ENCODE peak calls at places on chromosomes 13 and 19, in five cellular contexts. R is fibroblast of lung, G is pancreas, Q is right atrium auricular region, O is fibroblast of pulmonary artery. S is an unnamed sample.

GRCh38 chr19:27745978-27746542 is 1466.9 kb downstream of the UQCRFS1 start:
- DNase-seq in R (no peak), G (no peak), Q (peak; percentile 47), O (no peak), S (no peak)

GRCh38 chr13:30409911-30410704 is 12.2 kb upstream of the UBE2L5 start:
- DNase-seq in R (peak; percentile 48), G (no peak), Q (no peak), O (peak; percentile 75), S (peak; percentile 85)

GRCh38 chr19:21028969-21029268 is 8.5 kb downstream of the ZNF430 start:
- DNase-seq in R (no peak), G (no peak), Q (no peak), O (no peak), S (no peak)

GRCh38 chr13:50125556-50126377 is 110.5 kb downstream of the KCNRG start:
- DNase-seq in R (peak; percentile 95), G (peak; percentile 97), Q (peak; percentile 91), O (peak; percentile 90), S (peak; percentile 95)

GRCh38 chr13:49731766-49732165 is 40.5 kb upstream of the EBPL start:
- DNase-seq in R (peak; percentile 85), G (no peak), Q (no peak), O (peak; percentile 66), S (peak; percentile 71)

GRCh38 chr19:48117515-48118330 is 7.1 kb upstream of the PLA2G4C start:
- DNase-seq in R (no peak), G (no peak), Q (no peak), O (no peak), S (no peak)

GRCh38 chr19:29810504-29810871 is 1.3 kb upstream of the CCNE1 start:
- DNase-seq in R (peak; percentile 12), G (no peak), Q (no peak), O (no peak), S (peak; percentile 16)

GRCh38 chr13:103283451-103283820 is 217.2 kb upstream of the SLC10A2 start:
- DNase-seq in R (no peak), G (no peak), Q (no peak), O (no peak), S (no peak)

GRCh38 chr13:80245162-80245733 is 95.7 kb downstream of the SPRY2 start:
- DNase-seq in R (no peak), G (no peak), Q (no peak), O (no peak), S (no peak)

DNA sequence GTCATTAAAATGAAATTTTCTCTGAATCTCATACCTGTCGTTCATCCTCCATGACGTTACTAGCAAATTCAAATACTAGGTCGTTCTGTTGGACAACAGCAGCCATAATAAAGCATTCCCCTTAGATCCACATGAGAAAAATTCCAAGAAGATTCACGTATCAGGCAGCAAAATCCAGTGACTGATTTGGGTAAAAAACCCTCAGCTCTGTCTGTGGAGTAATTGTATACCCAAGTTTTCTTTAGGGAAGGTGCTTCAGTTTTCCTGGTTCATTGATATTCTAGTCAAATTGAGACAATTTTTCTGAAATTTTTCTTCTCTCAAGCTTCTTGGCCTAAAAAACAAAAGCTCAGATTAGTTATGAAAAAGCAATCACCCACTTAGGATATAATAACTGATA is 37.2 kb downstream of the ELF1 start:
- DNase-seq in R (no peak), G (no peak), Q (no peak), O (no peak), S (no peak)
- H3K4me3 ChIP-seq in R (no peak overlapping the region), G (no peak overlapping the region), Q (peak overlapping the region; percentile 35), O (peak overlapping the region; percentile 52), S (no peak overlapping the region)

DNA sequence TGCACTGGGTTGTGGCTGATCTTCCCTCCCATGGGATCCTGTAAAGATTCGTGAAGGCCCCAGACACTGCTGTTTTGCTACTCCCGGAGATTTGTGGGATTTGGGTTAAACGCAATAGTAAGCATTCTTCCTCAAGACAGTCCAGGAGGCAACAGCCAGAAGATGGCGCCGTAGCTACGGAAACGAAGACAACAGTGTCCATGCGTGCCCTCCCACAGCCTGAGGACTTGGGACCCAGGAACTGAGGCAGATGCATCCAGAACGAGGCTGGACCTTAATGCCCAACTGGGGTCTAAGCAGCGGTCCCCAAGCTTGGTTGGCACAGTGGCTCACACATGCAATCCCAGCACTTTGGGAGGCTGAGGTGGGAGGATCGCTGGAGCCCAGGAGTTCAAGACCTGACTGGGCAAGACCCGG is 57.6 kb upstream of the ZNF507 start:
- DNase-seq in R (peak; percentile 77), G (peak; percentile 21), Q (peak; percentile 73), O (peak; percentile 82), S (peak; percentile 70)
- TF ChIP-seq CTCF in R (peak; percentile 63), G (no peak), Q (peak; percentile 59), O (peak; percentile 59), S (peak; percentile 60)

GRCh38 chr19:10095948-10096614 is 6.4 kb downstream of the ANGPTL6 start:
- DNase-seq in R (peak; percentile 89), G (peak; percentile 81), Q (peak; percentile 88), O (peak; percentile 91), S (peak; percentile 92)

GRCh38 chr19:10093295-10094186 is 7.4 kb downstream of the SHFL start:
- DNase-seq in R (no peak), G (no peak), Q (no peak), O (no peak), S (no peak)

GRCh38 chr19:10100163-10100785 is 2.2 kb downstream of the ANGPTL6 start:
- DNase-seq in R (no peak), G (no peak), Q (no peak), O (no peak), S (no peak)

GRCh38 chr19:10095622-10095947 is 6.9 kb downstream of the ANGPTL6 start:
- DNase-seq in R (no peak), G (no peak), Q (no peak), O (no peak), S (no peak)

DNA sequence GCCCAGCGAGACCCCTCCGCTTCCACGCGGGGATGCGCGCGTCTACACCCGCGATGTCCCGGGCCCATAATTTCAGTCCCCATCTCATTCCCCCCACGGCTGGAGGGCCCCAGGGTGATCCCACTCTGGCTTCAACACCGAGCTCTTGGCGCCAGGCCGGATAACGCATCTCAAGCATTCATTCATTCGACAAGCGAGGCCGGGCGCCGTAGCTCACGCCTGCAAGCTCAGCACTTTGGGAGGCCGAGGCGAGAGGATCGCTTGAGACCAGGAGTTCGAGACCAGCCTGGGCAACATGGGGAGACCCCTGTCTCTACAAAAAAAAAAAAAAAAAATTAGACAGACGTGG is 5.9 kb downstream of the ANGPTL6 start:
- DNase-seq in R (no peak), G (no peak), Q (no peak), O (no peak), S (no peak)
- H3K4me3 ChIP-seq in R (peak overlapping the region; percentile 34), G (no peak overlapping the region), Q (peak overlapping the region; percentile 58), O (peak overlapping the region; percentile 46), S (peak overlapping the region; percentile 55)

DNA sequence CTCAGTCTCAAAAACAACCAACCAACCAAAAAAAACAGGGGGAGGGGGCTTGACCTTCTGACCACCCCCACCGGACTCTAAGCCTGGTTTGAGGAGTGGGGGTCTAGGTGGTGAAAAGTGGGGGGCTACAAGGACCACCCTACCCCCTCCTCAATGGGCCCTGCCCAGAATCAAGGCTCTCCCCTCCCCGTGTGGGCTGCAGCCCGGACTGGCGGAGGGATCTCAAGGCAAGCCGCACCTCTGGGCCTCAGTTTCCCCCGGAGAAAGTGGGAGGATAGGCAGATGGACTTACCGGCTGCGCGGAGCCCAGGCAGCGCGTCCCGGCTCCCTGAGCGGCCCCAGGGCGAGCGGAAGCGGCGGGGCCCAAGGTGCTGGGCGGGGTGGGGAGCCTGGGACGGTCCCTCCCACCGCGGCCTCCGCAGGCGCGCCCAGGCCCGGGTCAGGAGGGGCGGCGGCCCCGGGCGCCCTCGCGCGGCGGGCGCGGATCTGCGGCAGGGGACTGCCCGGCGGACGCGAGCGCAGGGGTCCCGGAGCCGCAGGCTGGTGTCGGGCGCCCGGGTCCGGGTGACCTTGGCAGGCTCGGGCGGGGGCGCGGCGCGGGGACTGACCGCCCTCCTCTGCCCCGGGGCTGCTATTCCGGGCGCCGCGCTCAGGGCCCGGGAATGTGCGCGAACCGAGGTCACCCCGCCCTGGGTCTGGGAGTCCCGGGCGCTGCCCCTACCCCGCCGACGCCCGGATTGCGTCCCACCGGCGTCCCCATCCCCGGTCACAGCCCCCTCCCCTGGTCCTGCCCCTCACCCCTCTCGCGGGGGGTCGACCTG is at the start of gene ADAMTSL5:
- DNase-seq in R (peak; percentile 50), G (no peak), Q (no peak), O (peak; percentile 63), S (peak; percentile 88)
- TF ChIP-seq CTCF in R (no peak), G (no peak), Q (no peak), O (no peak), S (no peak)

GRCh38 chr19:17779281-17779930 is 15.5 kb upstream of the B3GNT3 start:
- DNase-seq in R (peak; percentile 21), G (peak; percentile 46), Q (no peak), O (peak; percentile 38), S (peak; percentile 85)
- H3K4me3 ChIP-seq in R (no peak overlapping the region), G (no peak overlapping the region), Q (no peak overlapping the region), O (no peak overlapping the region), S (no peak overlapping the region)

GRCh38 chr19:11090264-11091032 is 1.2 kb downstream of the LDLR start:
- DNase-seq in R (peak; percentile 94), G (peak; percentile 99), Q (peak; percentile 99), O (peak; percentile 95), S (peak; percentile 95)
- TF ChIP-seq CTCF in R (no peak), G (no peak), Q (no peak), O (no peak), S (no peak)

GRCh38 chr19:17235618-17236413 is 9.8 kb downstream of the OCEL1 start:
- DNase-seq in R (peak; percentile 72), G (peak; percentile 65), Q (no peak), O (peak; percentile 76), S (peak; percentile 92)
- H3K4me3 ChIP-seq in R (peak overlapping the region; percentile 60), G (peak overlapping the region; percentile 31), Q (peak overlapping the region; percentile 59), O (peak overlapping the region; percentile 57), S (peak overlapping the region; percentile 53)

GRCh38 chr13:76019421-76020044 is 383.4 kb downstream of the LMO7 start:
- DNase-seq in R (no peak), G (no peak), Q (no peak), O (no peak), S (no peak)
- TF ChIP-seq CTCF in R (no peak), G (no peak), Q (peak; percentile 36), O (peak; percentile 14), S (no peak)

GRCh38 chr13:40406405-40407138 is 259.9 kb downstream of the FOXO1 start:
- DNase-seq in R (peak; percentile 83), G (no peak), Q (no peak), O (peak; percentile 93), S (peak; percentile 88)
- H3K4me3 ChIP-seq in R (no peak overlapping the region), G (no peak overlapping the region), Q (no peak overlapping the region), O (no peak overlapping the region), S (no peak overlapping the region)

GRCh38 chr13:99875391-99875790 is 96.2 kb downstream of the ZIC5 start:
- DNase-seq in R (no peak), G (no peak), Q (no peak), O (no peak), S (no peak)

GRCh38 chr13:99873141-99873540 is 98.4 kb downstream of the ZIC5 start:
- DNase-seq in R (no peak), G (no peak), Q (no peak), O (no peak), S (no peak)

GRCh38 chr13:99871249-99871898 is 100.2 kb downstream of the ZIC5 start:
- DNase-seq in R (no peak), G (no peak), Q (no peak), O (no peak), S (no peak)

GRCh38 chr13:99876651-99877050 is 94.9 kb downstream of the ZIC5 start:
- DNase-seq in R (no peak), G (no peak), Q (no peak), O (no peak), S (no peak)

GRCh38 chr13:99873832-99874430 is 97.6 kb downstream of the ZIC5 start:
- DNase-seq in R (no peak), G (no peak), Q (no peak), O (no peak), S (no peak)
- TF ChIP-seq CTCF in R (no peak), G (no peak), Q (no peak), O (no peak), S (no peak)